ENCODE peak calls at places on chromosomes 11 and 22, in ten cellular contexts. M is AG04450; V is substantia nigra; A is DMS153; B is fibroblast of mammary gland; X is heart right ventricle; N is stimulated activated CD4-positive, alpha-beta T cell treated with anti-CD3 and anti-CD28 coated beads, Interleukin-2, amount 100 ng/mL, for 48 hours; T is stomach; G is activated CD4-positive, alpha-beta T cell treated with anti-CD3 and anti-CD28 coated beads, Interleukin-2, amount 50 U/mL, for 1 hour; K is HTR-8/SVneo. E is an unnamed sample.

GRCh38 chr11:128687321-128687720 is 6.6 kb upstream of the FLI1 start:
- DNase-seq in K (no peak), M (no peak), B (no peak), A (no peak), T (no peak), N (no peak), X (peak; percentile 51), V (no peak), G (no peak), E (no peak)

GRCh38 chr11:116580828-116581227 is 192.0 kb downstream of the BUD13 start:
- DNase-seq in V (no peak), M (no peak), N (no peak), G (no peak), K (no peak), X (no peak), A (no peak), B (no peak), T (no peak), E (no peak)

GRCh38 chr11:16809901-16810668 is 71.6 kb downstream of the C11orf58 start:
- DNase-seq in B (peak; percentile 67), A (no peak), G (no peak), T (no peak), M (no peak), N (no peak), K (no peak), V (peak; percentile 44), X (peak; percentile 79), E (no peak)

GRCh38 chr11:34650528-34650927 is 29.6 kb downstream of the EHF start:
- DNase-seq in V (no peak), X (no peak), G (peak; percentile 54), M (no peak), A (no peak), B (peak; percentile 45), T (no peak), N (peak; percentile 62), K (no peak), E (peak; percentile 80)

GRCh38 chr11:12258451-12258850 is 118.9 kb upstream of the PARVA start:
- DNase-seq in A (no peak), V (no peak), M (no peak), B (no peak), N (no peak), X (no peak), K (no peak), T (no peak), G (no peak), E (no peak)

GRCh38 chr11:83773950-83774880 is 488.0 kb upstream of the CCDC90B start:
- DNase-seq in N (no peak), A (no peak), M (no peak), K (no peak), G (no peak), V (no peak), X (no peak), B (peak; percentile 40), T (no peak), E (no peak)

GRCh38 chr11:65290448-65291165 is 24.1 kb upstream of the CDC42EP2 start:
- DNase-seq in K (no peak), N (no peak), T (peak; percentile 77), A (no peak), B (peak; percentile 100), V (no peak), G (no peak), M (peak; percentile 99), X (peak; percentile 95), E (no peak)

GRCh38 chr11:44006882-44007495 is 40.8 kb upstream of the ACCSL start:
- DNase-seq in N (no peak), A (no peak), B (no peak), M (no peak), V (no peak), X (peak; percentile 66), K (no peak), T (peak; percentile 17), G (no peak), E (no peak)

GRCh38 chr11:64626637-64627036 is 35.6 kb downstream of the SLC22A12 start:
- DNase-seq in B (no peak), M (no peak), X (no peak), T (no peak), A (no peak), N (no peak), V (no peak), G (no peak), K (no peak), E (no peak)

GRCh38 chr22:45878051-45878764 is 98.8 kb downstream of the WNT7B start:
- DNase-seq in M (no peak), K (no peak), T (no peak), A (no peak), X (no peak), B (no peak), G (no peak), V (no peak), N (no peak), E (no peak)

GRCh38 chr11:117221775-117222517 is 9.9 kb downstream of the PCSK7 start:
- DNase-seq in V (no peak), G (no peak), N (no peak), T (peak; percentile 60), B (peak; percentile 83), K (no peak), M (no peak), A (peak; percentile 43), X (peak; percentile 71), E (no peak)

GRCh38 chr11:6456361-6457073 is 15.7 kb upstream of the HPX start:
- DNase-seq in B (no peak), K (no peak), V (no peak), X (no peak), T (no peak), N (no peak), M (no peak), G (no peak), A (no peak), E (no peak)

GRCh38 chr11:56950510-56950909 is 38.2 kb upstream of the OR5AK2 start:
- DNase-seq in G (no peak), K (no peak), A (no peak), X (no peak), N (no peak), B (no peak), T (no peak), V (no peak), M (no peak), E (no peak)

GRCh38 chr11:86248609-86249008 is 4.1 kb downstream of the EED start:
- DNase-seq in G (no peak), X (no peak), A (no peak), K (no peak), N (no peak), M (no peak), B (no peak), V (no peak), T (no peak), E (no peak)

GRCh38 chr11:57251491-57252104 is 14.5 kb upstream of the APLNR start:
- DNase-seq in A (no peak), T (no peak), B (peak; percentile 41), M (no peak), X (no peak), K (no peak), V (no peak), N (no peak), G (no peak), E (no peak)

GRCh38 chr11:90124371-90124770 is 10.1 kb upstream of the NAALAD2 start:
- DNase-seq in K (no peak), V (no peak), B (no peak), X (no peak), N (no peak), T (no peak), A (no peak), G (no peak), M (no peak), E (no peak)

GRCh38 chr22:17121235-17122195 is at the start of gene TMEM121B:
- DNase-seq in A (peak; percentile 88), N (no peak), V (no peak), B (peak; percentile 50), G (peak; percentile 18), X (peak; percentile 85), M (no peak), K (peak; percentile 53), T (peak; percentile 50), E (no peak)

GRCh38 chr11:68113986-68114385 is 7.2 kb downstream of the CHKA start:
- DNase-seq in T (no peak), G (no peak), M (peak; percentile 32), A (no peak), B (peak; percentile 37), K (no peak), X (no peak), N (no peak), V (no peak), E (no peak)

GRCh38 chr11:12269104-12269441 is 108.3 kb upstream of the PARVA start:
- DNase-seq in B (no peak), X (no peak), V (no peak), N (no peak), A (no peak), G (no peak), T (peak; percentile 57), M (no peak), K (peak; percentile 68), E (no peak)

GRCh38 chr11:111512296-111513239 is at the start of gene BTG4:
- DNase-seq in N (peak; percentile 23), G (no peak), A (no peak), M (no peak), X (no peak), T (no peak), V (no peak), B (peak; percentile 14), K (no peak), E (peak; percentile 1)

GRCh38 chr11:36034572-36035331 is 90.9 kb downstream of the LDLRAD3 start:
- DNase-seq in V (no peak), X (no peak), G (no peak), K (peak; percentile 94), B (peak; percentile 81), N (no peak), M (peak; percentile 70), T (no peak), A (no peak), E (no peak)

GRCh38 chr11:86627776-86628455 is 44.5 kb downstream of the ME3 start:
- DNase-seq in M (no peak), K (no peak), T (no peak), X (no peak), A (no peak), N (no peak), G (no peak), B (peak; percentile 84), V (no peak), E (no peak)

GRCh38 chr11:7905961-7906429 is 25.1 kb downstream of the OR10A6 start:
- DNase-seq in X (no peak), K (no peak), T (peak; percentile 40), M (no peak), B (no peak), G (no peak), N (no peak), A (no peak), V (no peak), E (no peak)

GRCh38 chr22:27774200-27774599 is 27.4 kb downstream of the MN1 start:
- DNase-seq in A (no peak), M (no peak), B (no peak), X (no peak), N (no peak), T (no peak), V (no peak), G (no peak), K (no peak), E (no peak)

GRCh38 chr22:36184433-36185035 is 17.1 kb downstream of the APOL4 start:
- DNase-seq in G (no peak), M (no peak), V (no peak), X (no peak), A (no peak), N (no peak), K (no peak), B (peak; percentile 56), T (no peak), E (no peak)

GRCh38 chr11:69435161-69435990 is 46.1 kb upstream of the LINC01488 start:
- DNase-seq in N (no peak), M (no peak), K (no peak), V (no peak), T (no peak), B (no peak), G (no peak), X (no peak), A (no peak), E (no peak)

GRCh38 chr11:36409152-36409713 is 100.8 kb downstream of the TRAF6 start:
- DNase-seq in K (no peak), T (no peak), G (peak; percentile 11), V (no peak), A (no peak), M (no peak), B (peak; percentile 17), N (no peak), X (peak; percentile 23), E (no peak)

GRCh38 chr22:32073823-32074380 is 30.8 kb downstream of the SLC5A1 start:
- DNase-seq in A (no peak), K (no peak), X (no peak), V (no peak), N (no peak), T (no peak), M (no peak), G (no peak), B (no peak), E (no peak)

E was measured in stimulated activated naive B cell treated with anti-CD40 and anti-IgM and Interleukin-4, amounts not matched to agents 10 μg/mL and 1 μg/mL and 100 μg/mL, for 72 hours.